ENCODE peak calls at places on chromosome 20, in ten cellular contexts. One of them, this sample, is unnamed.

GRCh38 chr20:6473197-6473596 is 294.3 kb upstream of the BMP2 start:
- DNase-seq in neural crest cell: no peak
- DNase-seq in IMR-90: peak
- DNase-seq in fibroblast of mammary gland: peak
- DNase-seq in AG10803: no peak
- DNase-seq in GM23338: no peak
- DNase-seq in GM10248: no peak
- DNase-seq in GM20000: no peak
- DNase-seq in A549: no peak
- DNase-seq in spleen: no peak
- DNase-seq in this sample: no peak

GRCh38 chr20:59063358-59064213 is 21.0 kb upstream of the PRELID3B start:
- DNase-seq in neural crest cell: no peak
- DNase-seq in IMR-90: peak
- DNase-seq in fibroblast of mammary gland: peak
- DNase-seq in AG10803: peak
- DNase-seq in GM23338: no peak
- DNase-seq in GM10248: no peak
- DNase-seq in GM20000: no peak
- DNase-seq in A549: peak
- DNase-seq in spleen: no peak
- DNase-seq in this sample: no peak

GRCh38 chr20:45848421-45848820 is 8.8 kb downstream of the ACOT8 start:
- DNase-seq in neural crest cell: no peak
- DNase-seq in IMR-90: no peak
- DNase-seq in fibroblast of mammary gland: no peak
- DNase-seq in AG10803: no peak
- DNase-seq in GM23338: no peak
- DNase-seq in GM10248: no peak
- DNase-seq in GM20000: no peak
- DNase-seq in A549: no peak
- DNase-seq in spleen: no peak
- DNase-seq in this sample: no peak

GRCh38 chr20:25188218-25188617 is 7.3 kb upstream of the ENTPD6 start:
- DNase-seq in neural crest cell: no peak
- DNase-seq in IMR-90: no peak
- DNase-seq in fibroblast of mammary gland: no peak
- DNase-seq in AG10803: no peak
- DNase-seq in GM23338: no peak
- DNase-seq in GM10248: no peak
- DNase-seq in GM20000: no peak
- DNase-seq in A549: no peak
- DNase-seq in spleen: no peak
- DNase-seq in this sample: no peak

GRCh38 chr20:20366551-20366895 is 1.4 kb upstream of the INSM1 start:
- DNase-seq in neural crest cell: no peak
- DNase-seq in IMR-90: no peak
- DNase-seq in fibroblast of mammary gland: no peak
- DNase-seq in AG10803: no peak
- DNase-seq in GM23338: peak
- DNase-seq in GM10248: no peak
- DNase-seq in GM20000: peak
- DNase-seq in A549: no peak
- DNase-seq in spleen: no peak
- DNase-seq in this sample: no peak

GRCh38 chr20:49276895-49277785 is 717 bp downstream of the ZNFX1 start:
- DNase-seq in neural crest cell: no peak
- DNase-seq in IMR-90: no peak
- DNase-seq in fibroblast of mammary gland: no peak
- DNase-seq in AG10803: no peak
- DNase-seq in GM23338: peak
- DNase-seq in GM10248: peak
- DNase-seq in GM20000: peak
- DNase-seq in A549: no peak
- DNase-seq in spleen: peak
- DNase-seq in this sample: peak

GRCh38 chr20:58945967-58946631 is 35.0 kb upstream of the NELFCD start:
- DNase-seq in neural crest cell: no peak
- DNase-seq in IMR-90: no peak
- DNase-seq in fibroblast of mammary gland: no peak
- DNase-seq in AG10803: no peak
- DNase-seq in GM23338: no peak
- DNase-seq in GM10248: no peak
- DNase-seq in GM20000: no peak
- DNase-seq in A549: no peak
- DNase-seq in spleen: no peak
- DNase-seq in this sample: no peak

GRCh38 chr20:22684072-22684762 is 99.8 kb upstream of the FOXA2 start:
- DNase-seq in neural crest cell: peak
- DNase-seq in IMR-90: peak
- DNase-seq in fibroblast of mammary gland: peak
- DNase-seq in AG10803: peak
- DNase-seq in GM23338: peak
- DNase-seq in GM10248: peak
- DNase-seq in GM20000: peak
- DNase-seq in A549: peak
- DNase-seq in spleen: no peak
- DNase-seq in this sample: no peak

GRCh38 chr20:32743237-32744112 is at the start of gene COMMD7:
- DNase-seq in neural crest cell: peak
- DNase-seq in IMR-90: peak
- DNase-seq in fibroblast of mammary gland: peak
- DNase-seq in AG10803: peak
- DNase-seq in GM23338: peak
- DNase-seq in GM10248: peak
- DNase-seq in GM20000: peak
- DNase-seq in A549: no peak
- DNase-seq in spleen: peak
- DNase-seq in this sample: peak

GRCh38 chr20:47574616-47575401 is 73.1 kb downstream of the NCOA3 start:
- DNase-seq in neural crest cell: no peak
- DNase-seq in IMR-90: peak
- DNase-seq in fibroblast of mammary gland: peak
- DNase-seq in AG10803: no peak
- DNase-seq in GM23338: peak
- DNase-seq in GM10248: peak
- DNase-seq in GM20000: peak
- DNase-seq in A549: peak
- DNase-seq in spleen: no peak
- DNase-seq in this sample: no peak

GRCh38 chr20:3796477-3797225 is 541 bp downstream of the CDC25B start:
- DNase-seq in neural crest cell: no peak
- DNase-seq in IMR-90: no peak
- DNase-seq in fibroblast of mammary gland: no peak
- DNase-seq in AG10803: no peak
- DNase-seq in GM23338: no peak
- DNase-seq in GM10248: no peak
- DNase-seq in GM20000: no peak
- DNase-seq in A549: no peak
- DNase-seq in spleen: peak
- DNase-seq in this sample: no peak
- TF ChIP-seq CTCF in neural crest cell: no peak
- TF ChIP-seq CTCF in IMR-90: no peak
- TF ChIP-seq CTCF in fibroblast of mammary gland: no peak
- TF ChIP-seq CTCF in AG10803: no peak
- TF ChIP-seq CTCF in GM23338: no peak
- TF ChIP-seq CTCF in GM10248: no peak
- TF ChIP-seq CTCF in GM20000: no peak
- TF ChIP-seq CTCF in A549: no peak
- TF ChIP-seq CTCF in spleen: no peak
- TF ChIP-seq CTCF in this sample: no peak

DNA sequence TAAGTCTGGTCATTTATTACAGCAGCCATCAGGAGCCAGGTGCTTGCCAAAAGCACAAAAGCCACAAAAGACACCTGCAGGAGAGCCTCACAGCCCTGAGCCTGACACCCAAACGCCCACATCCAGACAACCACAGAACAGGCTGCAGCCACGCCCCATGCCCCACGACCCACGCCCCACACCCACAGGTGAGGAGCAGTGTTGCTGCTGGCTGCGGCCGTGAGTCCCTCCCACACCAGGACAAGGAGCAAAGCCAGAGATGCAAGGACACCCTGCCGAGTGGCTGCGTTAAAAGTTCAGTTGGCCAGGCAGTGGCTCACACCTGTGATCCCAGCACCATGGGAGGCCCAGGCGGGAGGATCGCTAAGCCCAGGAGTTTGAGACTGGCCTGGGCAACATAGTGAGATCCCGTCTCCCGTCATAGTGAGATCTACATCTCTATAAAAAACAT is 43.0 kb downstream of the SLC2A4RG start:
- DNase-seq in neural crest cell: no peak
- DNase-seq in IMR-90: no peak
- DNase-seq in fibroblast of mammary gland: no peak
- DNase-seq in AG10803: no peak
- DNase-seq in GM23338: no peak
- DNase-seq in GM10248: no peak
- DNase-seq in GM20000: no peak
- DNase-seq in A549: no peak
- DNase-seq in spleen: no peak
- DNase-seq in this sample: no peak
- TF ChIP-seq CTCF in neural crest cell: no peak
- TF ChIP-seq CTCF in IMR-90: no peak
- TF ChIP-seq CTCF in fibroblast of mammary gland: no peak
- TF ChIP-seq CTCF in AG10803: no peak
- TF ChIP-seq CTCF in GM23338: no peak
- TF ChIP-seq CTCF in GM10248: no peak
- TF ChIP-seq CTCF in GM20000: no peak
- TF ChIP-seq CTCF in A549: no peak
- TF ChIP-seq CTCF in spleen: no peak
- TF ChIP-seq CTCF in this sample: no peak

GRCh38 chr20:26276811-26277210 is 580.2 kb upstream of the ZNF337 start:
- DNase-seq in neural crest cell: no peak
- DNase-seq in IMR-90: no peak
- DNase-seq in fibroblast of mammary gland: no peak
- DNase-seq in AG10803: peak
- DNase-seq in GM23338: peak
- DNase-seq in GM10248: no peak
- DNase-seq in GM20000: no peak
- DNase-seq in A549: no peak
- DNase-seq in spleen: no peak
- DNase-seq in this sample: no peak
- TF ChIP-seq CTCF in neural crest cell: no peak
- TF ChIP-seq CTCF in IMR-90: peak
- TF ChIP-seq CTCF in fibroblast of mammary gland: no peak
- TF ChIP-seq CTCF in AG10803: no peak
- TF ChIP-seq CTCF in GM23338: no peak
- TF ChIP-seq CTCF in GM10248: no peak
- TF ChIP-seq CTCF in GM20000: no peak
- TF ChIP-seq CTCF in A549: no peak
- TF ChIP-seq CTCF in spleen: no peak
- TF ChIP-seq CTCF in this sample: no peak

DNA sequence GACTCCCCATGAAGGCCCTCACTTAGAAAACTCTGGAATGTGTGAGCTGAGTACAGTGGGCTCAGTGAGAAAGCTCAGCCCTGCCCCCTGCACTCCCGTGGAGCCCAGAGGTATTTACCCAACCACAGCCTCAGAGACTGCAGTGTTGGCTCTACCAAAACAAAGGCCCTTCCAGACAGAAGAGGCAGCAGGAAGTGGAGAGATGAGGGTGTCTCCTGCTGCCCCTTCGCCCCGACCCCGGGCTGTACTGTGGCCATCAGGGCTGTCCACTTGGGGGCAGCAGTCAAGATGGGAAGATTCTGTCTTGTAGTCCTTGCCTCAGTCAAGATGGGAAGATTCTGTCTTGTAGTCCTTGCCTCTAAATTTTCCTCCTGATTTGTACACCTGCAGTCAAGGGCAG is 341.3 kb downstream of the TAF4 start:
- DNase-seq in neural crest cell: no peak
- DNase-seq in IMR-90: no peak
- DNase-seq in fibroblast of mammary gland: no peak
- DNase-seq in AG10803: peak
- DNase-seq in GM23338: peak
- DNase-seq in GM10248: no peak
- DNase-seq in GM20000: no peak
- DNase-seq in A549: peak
- DNase-seq in spleen: no peak
- DNase-seq in this sample: no peak
- TF ChIP-seq CTCF in neural crest cell: peak
- TF ChIP-seq CTCF in IMR-90: no peak
- TF ChIP-seq CTCF in fibroblast of mammary gland: peak
- TF ChIP-seq CTCF in AG10803: peak
- TF ChIP-seq CTCF in GM23338: peak
- TF ChIP-seq CTCF in GM10248: no peak
- TF ChIP-seq CTCF in GM20000: peak
- TF ChIP-seq CTCF in A549: peak
- TF ChIP-seq CTCF in spleen: no peak
- TF ChIP-seq CTCF in this sample: no peak

DNA sequence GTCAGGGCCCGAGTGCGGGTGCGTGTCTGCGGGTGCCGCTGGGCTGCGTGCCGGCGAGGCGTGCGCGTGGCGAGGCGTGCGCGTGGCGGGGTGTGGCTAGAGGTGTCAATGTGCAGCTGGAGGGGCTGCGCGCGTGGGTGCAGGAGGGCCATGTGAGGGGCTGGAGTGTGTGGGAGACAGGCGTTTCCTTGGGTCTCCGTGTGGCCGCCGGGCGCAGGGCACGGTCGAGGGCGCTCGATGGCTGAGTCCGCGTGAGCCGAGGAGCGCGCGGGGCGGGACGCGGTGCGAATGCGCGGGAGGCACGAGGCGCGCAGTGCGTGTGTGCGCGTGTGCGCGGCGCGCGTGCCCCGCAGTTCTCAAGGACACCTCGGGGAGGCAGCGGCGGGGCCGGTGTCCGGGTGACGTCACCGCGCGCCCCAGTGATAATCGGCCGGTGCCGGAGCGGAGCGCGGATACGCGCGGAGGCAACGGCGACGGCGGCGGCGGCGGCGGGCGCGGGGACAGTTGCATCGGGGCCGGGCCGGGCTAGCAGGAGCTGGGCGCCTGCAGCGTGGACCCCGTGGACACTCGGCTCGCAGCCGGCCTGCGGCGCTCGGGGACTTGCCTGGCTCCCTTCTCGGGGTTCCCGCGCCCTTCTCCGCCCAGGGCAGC is 38.7 kb downstream of the YTHDF1 start:
- DNase-seq in neural crest cell: peak
- DNase-seq in IMR-90: no peak
- DNase-seq in fibroblast of mammary gland: no peak
- DNase-seq in AG10803: no peak
- DNase-seq in GM23338: peak
- DNase-seq in GM10248: no peak
- DNase-seq in GM20000: no peak
- DNase-seq in A549: no peak
- DNase-seq in spleen: no peak
- DNase-seq in this sample: no peak
- TF ChIP-seq CTCF in neural crest cell: no peak
- TF ChIP-seq CTCF in IMR-90: no peak
- TF ChIP-seq CTCF in fibroblast of mammary gland: no peak
- TF ChIP-seq CTCF in AG10803: no peak
- TF ChIP-seq CTCF in GM23338: no peak
- TF ChIP-seq CTCF in GM10248: no peak
- TF ChIP-seq CTCF in GM20000: no peak
- TF ChIP-seq CTCF in A549: no peak
- TF ChIP-seq CTCF in spleen: no peak
- TF ChIP-seq CTCF in this sample: no peak

GRCh38 chr20:57902478-57902877 is 192.7 kb upstream of the PMEPA1 start:
- DNase-seq in neural crest cell: no peak
- DNase-seq in IMR-90: peak
- DNase-seq in fibroblast of mammary gland: peak
- DNase-seq in AG10803: peak
- DNase-seq in GM23338: no peak
- DNase-seq in GM10248: no peak
- DNase-seq in GM20000: peak
- DNase-seq in A549: no peak
- DNase-seq in spleen: no peak
- DNase-seq in this sample: no peak
- TF ChIP-seq CTCF in neural crest cell: no peak
- TF ChIP-seq CTCF in IMR-90: no peak
- TF ChIP-seq CTCF in fibroblast of mammary gland: no peak
- TF ChIP-seq CTCF in AG10803: peak
- TF ChIP-seq CTCF in GM23338: no peak
- TF ChIP-seq CTCF in GM10248: no peak
- TF ChIP-seq CTCF in GM20000: no peak
- TF ChIP-seq CTCF in A549: no peak
- TF ChIP-seq CTCF in spleen: no peak
- TF ChIP-seq CTCF in this sample: no peak

This sample was measured in natural killer cell.